ENCODE peak calls at places on chromosomes 6 and 20, in ten cellular contexts. A is HL-60; S is naive thymus-derived CD4-positive, alpha-beta T cell; X is fibroblast of pulmonary artery; O is astrocyte of the spinal cord; V is psoas muscle; R is cardiac muscle cell; I is IMR-90; K is AG09309; H is lower lobe of right lung. E is an unnamed sample.

GRCh38 chr6:147909645-147910044 is 401.2 kb downstream of the SAMD5 start:
- DNase-seq in H (no peak), K (peak), V (no peak), X (no peak), O (no peak), S (no peak), A (no peak), I (peak), R (no peak), E (peak)

GRCh38 chr6:141195251-141195832 is 937.4 kb upstream of the GJE1 start:
- DNase-seq in K (no peak), R (no peak), X (no peak), V (no peak), H (no peak), A (no peak), O (no peak), I (no peak), S (no peak), E (no peak)

GRCh38 chr6:158751192-158751591 is 68.0 kb downstream of the EZR start:
- DNase-seq in X (no peak), I (no peak), R (no peak), O (no peak), A (no peak), V (no peak), K (no peak), H (no peak), S (no peak), E (no peak)

GRCh38 chr6:75301088-75301487 is 16.5 kb upstream of the TMEM30A start:
- DNase-seq in I (no peak), O (no peak), S (no peak), H (no peak), R (no peak), V (no peak), K (no peak), X (no peak), A (no peak), E (no peak)

GRCh38 chr6:163338671-163339405 is 75.7 kb upstream of the QKI start:
- DNase-seq in X (peak), S (no peak), K (no peak), H (no peak), V (peak), R (peak), A (no peak), O (peak), I (peak), E (no peak)

GRCh38 chr6:70857387-70858077 is 99.3 kb downstream of the B3GAT2 start:
- DNase-seq in S (no peak), R (no peak), A (no peak), V (no peak), O (no peak), H (no peak), X (no peak), I (no peak), K (no peak), E (no peak)

GRCh38 chr6:36319436-36319762 is 17.3 kb downstream of the BNIP5 start:
- DNase-seq in R (no peak), X (no peak), K (no peak), I (no peak), S (no peak), O (no peak), V (no peak), H (no peak), A (no peak), E (no peak)

GRCh38 chr6:113149511-113149910 is 707.6 kb upstream of the MARCKS start:
- DNase-seq in H (no peak), I (no peak), O (no peak), A (no peak), V (no peak), K (peak), S (no peak), R (peak), X (peak), E (no peak)

GRCh38 chr6:106199998-106200397 is 113.9 kb downstream of the PRDM1 start:
- DNase-seq in H (no peak), V (no peak), R (peak), X (peak), S (no peak), I (peak), A (no peak), O (peak), K (peak), E (peak)

GRCh38 chr6:136725124-136725523 is 67.2 kb downstream of the MAP3K5 start:
- DNase-seq in X (no peak), O (no peak), A (no peak), H (no peak), R (no peak), V (no peak), K (no peak), S (no peak), I (peak), E (no peak)

GRCh38 chr20:44714701-44715494 is at the start of gene CCN5:
- DNase-seq in X (peak), O (peak), V (peak), S (no peak), I (peak), K (no peak), H (peak), A (no peak), R (peak), E (no peak)

GRCh38 chr6:44527191-44527960 is 139.9 kb downstream of the CDC5L start:
- DNase-seq in H (no peak), R (no peak), I (no peak), S (no peak), O (no peak), X (no peak), K (no peak), A (peak), V (no peak), E (no peak)

GRCh38 chr6:140134224-140134623 is 759.8 kb upstream of the CITED2 start:
- DNase-seq in H (no peak), V (no peak), I (no peak), X (no peak), S (no peak), K (no peak), O (no peak), R (peak), A (no peak), E (no peak)

GRCh38 chr6:75331134-75331533 is 46.5 kb upstream of the TMEM30A start:
- DNase-seq in X (peak), O (peak), A (no peak), S (no peak), V (no peak), K (peak), I (peak), R (peak), H (no peak), E (peak)

GRCh38 chr20:25308671-25309394 is 60.9 kb downstream of the PYGB start:
- DNase-seq in R (peak), K (no peak), X (peak), A (no peak), H (peak), S (no peak), O (peak), V (no peak), I (peak), E (no peak)

GRCh38 chr6:52389626-52390360 is 27.8 kb downstream of the PAQR8 start:
- DNase-seq in X (peak), O (peak), R (peak), K (no peak), I (peak), S (peak), V (peak), H (peak), A (no peak), E (no peak)

GRCh38 chr6:158040804-158041347 is 59.2 kb downstream of the SYNJ2 start:
- DNase-seq in R (peak), K (no peak), H (peak), I (peak), O (no peak), A (no peak), V (peak), S (no peak), X (peak), E (no peak)

GRCh38 chr6:119643866-119644265 is 294.3 kb upstream of the MAN1A1 start:
- DNase-seq in X (no peak), I (no peak), H (no peak), O (no peak), A (no peak), R (no peak), K (peak), V (no peak), S (no peak), E (no peak)

GRCh38 chr6:106063448-106063850 is 22.7 kb upstream of the PRDM1 start:
- DNase-seq in R (no peak), K (peak), A (no peak), I (peak), O (no peak), V (no peak), S (no peak), X (peak), H (no peak), E (no peak)

GRCh38 chr20:50110141-50111047 is 2.6 kb downstream of the UBE2V1 start:
- DNase-seq in V (no peak), I (no peak), R (peak), X (peak), H (no peak), A (no peak), O (peak), S (peak), K (no peak), E (peak)

GRCh38 chr6:83592770-83593394 is 80.5 kb downstream of the PRSS35 start:
- DNase-seq in K (no peak), I (peak), S (no peak), X (peak), V (no peak), R (peak), O (no peak), A (no peak), H (no peak), E (no peak)

GRCh38 chr6:83597511-83597910 is 85.2 kb downstream of the PRSS35 start:
- DNase-seq in R (no peak), S (no peak), H (no peak), A (no peak), I (no peak), X (no peak), O (no peak), K (no peak), V (no peak), E (no peak)

GRCh38 chr6:83590413-83590812 is 78.1 kb downstream of the PRSS35 start:
- DNase-seq in R (peak), O (no peak), S (no peak), A (peak), I (peak), K (no peak), H (no peak), V (no peak), X (peak), E (no peak)

GRCh38 chr6:83594936-83595335 is 82.6 kb downstream of the PRSS35 start:
- DNase-seq in R (no peak), K (no peak), X (no peak), A (no peak), I (peak), V (no peak), H (no peak), S (no peak), O (no peak), E (no peak)

GRCh38 chr6:83593395-83593785 is 81.1 kb downstream of the PRSS35 start:
- DNase-seq in S (no peak), H (no peak), R (no peak), X (no peak), V (no peak), A (no peak), K (no peak), O (no peak), I (no peak), E (no peak)
- H3K4me3 ChIP-seq in S (no peak), H (no peak), R (no peak), X (no peak), V (no peak), A (no peak), K (no peak), O (no peak), I (no peak), E (no peak)

GRCh38 chr20:48358176-48358575 is 469.6 kb downstream of the PREX1 start:
- DNase-seq in K (no peak), X (no peak), V (no peak), O (no peak), S (no peak), R (no peak), I (no peak), A (no peak), H (no peak), E (no peak)
- H3K4me3 ChIP-seq in K (no peak), X (no peak), V (no peak), O (no peak), S (no peak), R (no peak), I (no peak), A (no peak), H (no peak), E (no peak)

GRCh38 chr20:59402697-59403096 is 102.3 kb downstream of the EDN3 start:
- DNase-seq in X (no peak), V (no peak), I (no peak), K (no peak), R (no peak), S (no peak), A (no peak), O (no peak), H (no peak), E (no peak)
- H3K4me3 ChIP-seq in X (no peak), V (no peak), I (no peak), K (no peak), R (peak), S (peak), A (no peak), O (no peak), H (no peak), E (no peak)

DNA sequence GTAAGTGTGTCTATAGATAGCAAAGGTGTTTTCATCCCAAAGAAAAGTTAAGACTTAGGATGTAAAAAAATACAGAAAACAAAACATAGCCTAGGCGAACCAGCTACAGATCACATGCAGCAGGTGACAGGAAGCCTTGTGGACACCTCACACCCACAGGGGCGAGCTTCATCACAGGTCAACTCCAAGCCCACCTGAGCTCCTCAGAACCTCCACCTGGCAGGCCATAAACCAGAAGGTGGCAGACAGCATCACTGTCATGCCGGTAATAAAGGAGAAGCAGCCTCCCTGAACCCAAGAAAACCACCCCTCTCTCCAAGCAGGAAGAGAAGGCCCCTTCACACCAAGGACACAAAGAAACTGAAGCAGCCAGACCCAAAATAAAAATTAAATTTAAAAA is 1.0 kb downstream of the RALGAPA2 start:
- DNase-seq in V (no peak), A (no peak), S (peak), R (no peak), H (no peak), K (no peak), X (no peak), I (no peak), O (no peak), E (no peak)
- H3K4me3 ChIP-seq in V (peak), A (peak), S (peak), R (peak), H (peak), K (peak), X (peak), I (peak), O (peak), E (peak)

GRCh38 chr6:93266418-93266817 is 152.9 kb downstream of the EPHA7 start:
- DNase-seq in K (no peak), R (no peak), H (no peak), A (no peak), O (no peak), V (no peak), X (no peak), S (no peak), I (no peak), E (no peak)

GRCh38 chr6:93272201-93272600 is 147.2 kb downstream of the EPHA7 start:
- DNase-seq in X (no peak), R (no peak), H (no peak), S (no peak), A (no peak), K (no peak), I (no peak), O (no peak), V (no peak), E (no peak)
- H3K4me3 ChIP-seq in X (no peak), R (no peak), H (no peak), S (no peak), A (no peak), K (no peak), I (no peak), O (no peak), V (no peak), E (no peak)

DNA sequence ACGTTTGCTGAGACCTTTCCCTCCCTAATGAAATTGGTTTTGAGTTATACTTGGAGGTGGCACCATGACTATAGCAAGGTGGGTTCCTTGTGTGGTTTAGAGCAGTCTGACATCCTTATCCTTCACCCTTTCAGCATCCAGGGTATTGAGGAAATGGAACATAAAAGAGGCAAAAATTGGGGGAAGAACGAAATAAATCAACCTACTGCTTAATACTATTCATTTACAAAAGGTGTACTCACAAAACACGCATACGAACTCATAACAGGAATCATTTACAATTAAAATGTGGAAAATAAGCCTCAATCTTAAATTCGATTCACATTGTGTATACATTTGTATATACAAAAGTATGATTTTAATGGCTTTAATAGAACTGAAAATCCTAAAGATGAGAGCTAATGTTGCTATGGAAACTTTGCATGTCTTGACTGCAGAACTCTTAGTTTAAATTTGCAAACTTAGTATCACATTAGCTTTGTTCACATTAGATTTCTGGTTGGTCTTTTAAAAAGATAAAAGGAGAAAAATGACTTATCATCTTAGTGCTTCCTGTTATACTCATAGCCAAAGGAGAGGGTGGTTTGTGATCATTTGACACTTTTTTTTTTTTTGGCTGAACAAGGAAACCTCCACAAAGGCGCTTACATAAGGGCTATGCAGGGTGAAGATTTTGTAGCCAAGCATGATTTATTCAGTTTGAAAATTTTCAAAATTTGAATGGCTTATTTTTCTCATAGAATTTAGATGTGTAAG is 76.1 kb upstream of the ATXN1 start:
- DNase-seq in A (no peak), O (no peak), K (no peak), I (no peak), X (no peak), S (no peak), H (no peak), R (no peak), V (no peak), E (no peak)
- H3K4me3 ChIP-seq in A (no peak), O (no peak), K (no peak), I (no peak), X (no peak), S (peak), H (no peak), R (no peak), V (peak), E (no peak)

DNA sequence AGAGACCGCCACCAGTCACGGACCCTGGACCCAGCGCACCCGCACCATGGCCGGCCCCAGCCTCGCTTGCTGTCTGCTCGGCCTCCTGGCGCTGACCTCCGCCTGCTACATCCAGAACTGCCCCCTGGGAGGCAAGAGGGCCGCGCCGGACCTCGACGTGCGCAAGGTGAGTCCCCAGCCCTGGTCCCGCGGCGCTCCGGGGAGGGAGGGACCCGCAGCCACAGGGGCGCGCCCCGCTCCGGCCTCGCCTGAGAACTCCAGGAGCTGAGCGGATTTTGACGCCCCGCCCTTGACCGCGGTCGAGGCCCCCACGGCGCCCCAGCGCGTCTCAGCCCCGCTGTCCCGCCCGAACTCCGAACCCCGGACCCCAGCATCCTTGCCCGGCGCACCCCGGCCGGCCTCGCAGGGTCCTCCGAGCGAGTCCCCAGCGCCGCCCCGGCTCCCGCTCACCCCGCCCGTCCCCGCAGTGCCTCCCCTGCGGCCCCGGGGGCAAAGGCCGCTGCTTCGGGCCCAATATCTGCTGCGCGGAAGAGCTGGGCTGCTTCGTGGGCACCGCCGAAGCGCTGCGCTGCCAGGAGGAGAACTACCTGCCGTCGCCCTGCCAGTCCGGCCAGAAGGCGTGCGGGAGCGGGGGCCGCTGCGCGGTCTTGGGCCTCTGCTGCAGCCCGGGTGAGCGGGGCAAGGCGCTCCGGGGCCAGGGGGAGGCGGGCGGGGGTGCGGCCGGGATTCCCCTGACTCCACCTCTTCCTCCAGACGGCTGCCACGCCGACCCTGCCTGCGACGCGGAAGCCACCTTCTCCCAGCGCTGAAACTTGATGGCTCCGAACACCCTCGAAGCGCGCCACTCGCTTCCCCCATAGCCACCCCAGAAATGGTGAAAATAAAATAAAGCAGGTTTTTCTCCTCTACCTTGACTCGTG is at the start of gene OXT:
- DNase-seq in K (no peak), R (peak), A (no peak), V (peak), O (no peak), I (no peak), S (peak), H (peak), X (no peak), E (no peak)
- H3K4me3 ChIP-seq in K (peak), R (peak), A (no peak), V (peak), O (no peak), I (no peak), S (peak), H (peak), X (peak), E (peak)

DNA sequence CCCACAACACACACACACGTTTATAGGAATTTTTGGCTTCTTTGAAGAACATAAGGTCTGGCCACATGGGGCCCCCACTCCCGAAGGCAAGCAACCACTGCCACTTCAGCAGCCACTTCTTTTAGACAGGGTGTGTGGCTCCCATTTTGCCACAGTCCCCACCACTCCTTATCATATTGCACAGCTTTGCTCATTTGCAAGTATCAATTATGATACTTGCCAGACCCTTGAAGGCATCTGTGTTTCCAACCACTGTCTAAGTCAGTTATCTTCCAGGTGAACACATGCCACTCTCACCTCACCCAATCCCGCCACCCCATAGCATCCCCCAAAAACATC is 73.1 kb downstream of the NOL4L start:
- DNase-seq in R (no peak), K (no peak), A (no peak), H (no peak), X (no peak), I (no peak), S (no peak), V (no peak), O (no peak), E (no peak)
- H3K4me3 ChIP-seq in R (no peak), K (no peak), A (no peak), H (no peak), X (no peak), I (no peak), S (peak), V (no peak), O (no peak), E (no peak)

GRCh38 chr6:62393608-62394007 is 107.6 kb upstream of the KHDRBS2 start:
- DNase-seq in O (no peak), V (no peak), R (no peak), A (no peak), X (no peak), K (no peak), I (no peak), H (no peak), S (no peak), E (no peak)
- H3K4me3 ChIP-seq in O (no peak), V (no peak), R (no peak), A (no peak), X (no peak), K (no peak), I (no peak), H (no peak), S (no peak), E (no peak)